ENCODE peak calls at places on chromosomes 4 and X, in five cellular contexts. I, Z, T, L and C are unnamed samples.

GRCh38 chr4:74042681-74043080 is 4.2 kb upstream of the CXCL3 start:
- DNase-seq in Z (no peak), L (no peak), I (no peak), T (no peak), C (no peak)

GRCh38 chr4:173519130-173520101 is 10.6 kb downstream of the HAND2 start:
- DNase-seq in T (no peak), L (no peak), Z (no peak), I (no peak), C (no peak)

GRCh38 chrX:65690057-65690855 is 22.8 kb downstream of the MSN start:
- DNase-seq in I (peak), L (no peak), Z (no peak), T (peak), C (no peak)

GRCh38 chr4:10296730-10297129 is 160.5 kb downstream of the ZNF518B start:
- DNase-seq in I (no peak), L (no peak), T (peak), Z (no peak), C (no peak)

GRCh38 chr4:8876982-8877779 is 5.5 kb upstream of the HMX1 start:
- DNase-seq in Z (no peak), I (no peak), L (no peak), T (no peak), C (no peak)

GRCh38 chr4:10336471-10336870 is 120.8 kb downstream of the ZNF518B start:
- DNase-seq in T (peak), L (no peak), I (no peak), Z (no peak), C (no peak)

GRCh38 chr4:125313497-125313896 is 1.3 kb upstream of the FAT4 start:
- DNase-seq in T (peak), L (no peak), I (peak), Z (no peak), C (no peak)

GRCh38 chrX:47233333-47234113 is 714 bp downstream of the USP11 start:
- DNase-seq in I (peak), Z (peak), T (peak), L (peak), C (peak)

GRCh38 chrX:37825225-37825842 is 22.0 kb downstream of the DYNLT3 start:
- DNase-seq in Z (peak), L (peak), T (peak), I (peak), C (peak)

GRCh38 chr4:114304567-114304966 is 294.0 kb upstream of the UGT8 start:
- DNase-seq in T (no peak), I (no peak), L (no peak), Z (no peak), C (no peak)

GRCh38 chrX:100687128-100687527 is 43.1 kb downstream of the SRPX2 start:
- DNase-seq in Z (peak), T (no peak), L (no peak), I (no peak), C (no peak)

GRCh38 chr4:151302432-151302831 is 23.0 kb downstream of the SH3D19 start:
- DNase-seq in T (no peak), Z (no peak), I (peak), L (no peak), C (no peak)